ENCODE peak calls at places on chromosomes 11 and 22, in six cellular contexts. J is IMR-90, E is lower lobe of right lung, T is psoas muscle, D is thoracic aorta, C is body of pancreas. W is an unnamed sample.
A peak's percentile ranks its signal among the peaks of the same experiment; 100 is the strongest.

GRCh38 chr22:36999463-36999862 is 19.8 kb downstream of the TST start:
- DNase-seq in J (no peak), E (no peak), T (no peak), D (no peak), C (no peak), W (no peak)

GRCh38 chr11:110059706-110060430 is 33.3 kb upstream of the ZC3H12C start:
- DNase-seq in J (peak; percentile 58), E (no peak), T (no peak), D (no peak), C (no peak), W (no peak)

GRCh38 chr22:47032956-47033647 is 270.7 kb downstream of the TBC1D22A start:
- DNase-seq in J (no peak), E (peak; percentile 53), T (no peak), D (no peak), C (peak; percentile 37), W (no peak)

GRCh38 chr11:2297623-2298030 is 4.1 kb downstream of the C11orf21 start:
- DNase-seq in J (no peak), E (no peak), T (no peak), D (no peak), C (no peak), W (no peak)

GRCh38 chr11:66126808-66127555 is 56.9 kb downstream of the PACS1 start:
- DNase-seq in J (peak; percentile 79), E (peak; percentile 50), T (peak; percentile 36), D (peak; percentile 6), C (peak; percentile 55), W (peak; percentile 54)

GRCh38 chr11:19368726-19369364 is 128.1 kb upstream of the E2F8 start:
- DNase-seq in J (no peak), E (no peak), T (no peak), D (no peak), C (no peak), W (no peak)

GRCh38 chr11:35142481-35143207 is 3.7 kb downstream of the CD44 start:
- DNase-seq in J (peak; percentile 82), E (no peak), T (no peak), D (no peak), C (peak; percentile 38), W (peak; percentile 41)

GRCh38 chr11:3043315-3043871 is 13.8 kb downstream of the CARS1 start:
- DNase-seq in J (no peak), E (no peak), T (peak; percentile 92), D (peak; percentile 69), C (peak; percentile 61), W (peak; percentile 53)

GRCh38 chr11:69841859-69842698 is 22.9 kb upstream of the FGF3 start:
- DNase-seq in J (peak; percentile 13), E (peak; percentile 16), T (no peak), D (no peak), C (no peak), W (peak; percentile 17)

GRCh38 chr22:35155403-35156025 is 89.6 kb downstream of the ISX start:
- DNase-seq in J (no peak), E (no peak), T (no peak), D (no peak), C (no peak), W (no peak)

GRCh38 chr22:49352361-49353169 is 475.1 kb downstream of the BRD1 start:
- DNase-seq in J (no peak), E (peak; percentile 30), T (no peak), D (no peak), C (no peak), W (no peak)

GRCh38 chr22:17451251-17451765 is 82.0 kb downstream of the CECR2 start:
- DNase-seq in J (no peak), E (no peak), T (no peak), D (no peak), C (no peak), W (no peak)

GRCh38 chr11:1632053-1632714 is 2.6 kb downstream of the KRTAP5-5 start:
- DNase-seq in J (no peak), E (no peak), T (no peak), D (no peak), C (peak; percentile 84), W (no peak)

GRCh38 chr11:68168694-68169093 is 44.4 kb downstream of the KMT5B start:
- DNase-seq in J (no peak), E (no peak), T (no peak), D (no peak), C (no peak), W (no peak)
- TF ChIP-seq CTCF in J (no peak), E (no peak), T (no peak), D (no peak), C (no peak), W (no peak)

GRCh38 chr11:67356867-67357561 is 3.7 kb upstream of the POLD4 start:
- DNase-seq in J (peak; percentile 80), E (peak; percentile 83), T (no peak), D (no peak), C (peak; percentile 74), W (peak; percentile 83)

GRCh38 chr11:67355794-67356550 is 2.6 kb upstream of the POLD4 start:
- DNase-seq in J (no peak), E (no peak), T (no peak), D (no peak), C (no peak), W (no peak)

GRCh38 chr11:67356551-67356866 is 3.2 kb upstream of the POLD4 start:
- DNase-seq in J (no peak), E (no peak), T (no peak), D (no peak), C (no peak), W (no peak)

GRCh38 chr11:67355023-67355793 is 1.9 kb upstream of the POLD4 start:
- DNase-seq in J (no peak), E (no peak), T (no peak), D (no peak), C (no peak), W (no peak)

GRCh38 chr11:67357831-67358555 is 4.6 kb upstream of the POLD4 start:
- DNase-seq in J (peak; percentile 71), E (no peak), T (no peak), D (no peak), C (no peak), W (no peak)
- H3K4me1 ChIP-seq in J (peaks cover 35% of the 10 kb centered on the region), E (peaks cover 46% of the 10 kb centered on the region), T (peaks cover 36% of the 10 kb centered on the region), D (peaks cover 34% of the 10 kb centered on the region), C (peaks cover 41% of the 10 kb centered on the region), W (peaks cover 6% of the 10 kb centered on the region)

GRCh38 chr22:42664976-42665831 is 16.0 kb upstream of the CYB5R3 start:
- DNase-seq in J (no peak), E (no peak), T (no peak), D (no peak), C (no peak), W (no peak)

GRCh38 chr22:42656578-42656977 is 7.4 kb upstream of the CYB5R3 start:
- DNase-seq in J (no peak), E (no peak), T (no peak), D (no peak), C (no peak), W (no peak)

DNA sequence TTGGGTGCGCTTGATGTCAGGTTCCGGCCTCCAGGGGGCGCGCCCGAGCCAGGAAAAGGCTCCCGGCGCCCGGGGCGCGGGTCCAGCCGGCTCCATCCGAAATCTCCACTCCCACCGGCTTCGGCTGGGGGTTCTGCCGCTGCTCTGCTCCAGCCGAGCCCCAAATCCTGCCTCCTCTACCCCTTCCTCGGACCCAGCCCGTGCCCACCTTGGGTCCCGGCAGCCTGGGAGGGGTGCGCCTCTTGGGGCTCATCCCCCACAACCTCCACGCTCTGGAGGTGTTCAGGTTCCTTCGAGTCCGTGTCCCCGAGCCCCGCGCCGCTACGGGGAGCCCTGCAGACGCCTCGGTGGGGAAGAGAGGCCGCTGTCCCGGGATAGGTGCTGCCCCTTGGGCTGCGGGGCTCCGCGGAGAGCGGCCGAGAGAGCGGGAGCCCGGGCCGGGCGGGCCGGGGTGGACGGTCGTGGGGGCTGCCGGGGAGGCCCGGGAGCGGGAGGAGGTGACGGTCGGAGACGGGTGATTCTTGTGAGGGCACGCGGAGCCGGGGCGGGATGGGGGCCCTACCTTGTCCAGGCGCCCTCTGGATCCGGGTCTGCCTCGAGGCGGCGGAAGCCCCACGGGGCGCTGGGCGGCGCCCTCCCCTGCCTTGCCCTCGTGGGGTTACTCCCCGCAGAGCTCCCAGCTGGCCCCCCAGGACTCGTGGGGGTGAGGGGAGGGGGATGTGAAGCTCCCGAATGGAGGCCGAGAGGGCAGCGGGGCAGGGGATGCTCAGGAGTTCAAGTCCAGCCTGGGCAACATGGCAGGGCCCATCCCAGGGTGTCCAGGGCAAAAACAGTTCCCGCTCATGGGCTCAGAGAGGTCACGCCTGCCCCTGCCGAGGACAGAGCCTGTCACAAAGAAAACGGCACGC is 13.2 kb upstream of the CYB5R3 start:
- DNase-seq in J (peak; percentile 53), E (peak; percentile 86), T (peak; percentile 89), D (no peak), C (peak; percentile 86), W (peak; percentile 76)
- H3K27ac ChIP-seq in J (peak overlapping the region; percentile 26), E (peak overlapping the region; percentile 12), T (peak overlapping the region; percentile 46), D (no peak overlapping the region), C (no peak overlapping the region), W (no peak overlapping the region)

DNA sequence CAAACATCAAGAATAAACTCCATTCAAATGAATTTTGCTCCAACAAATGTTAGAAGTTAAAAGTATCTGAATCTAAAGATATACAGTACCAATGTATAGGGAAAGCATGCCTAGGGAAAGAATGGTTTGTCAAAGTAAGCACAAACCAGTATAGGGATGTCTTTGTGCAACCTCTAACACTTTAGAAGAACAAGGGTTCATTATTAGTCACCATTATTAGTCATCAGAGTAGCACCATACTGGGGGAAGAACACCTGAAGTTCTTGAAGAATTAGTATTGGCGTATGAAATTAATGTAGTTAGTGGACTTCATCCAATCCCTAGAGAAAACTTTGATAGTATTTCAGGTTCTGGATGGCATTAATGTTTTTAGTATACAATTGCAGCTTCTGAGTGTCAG is 943.7 kb downstream of the METTL15 start:
- DNase-seq in J (peak; percentile 33), E (no peak), T (no peak), D (no peak), C (no peak), W (no peak)
- TF ChIP-seq CTCF in J (no peak), E (no peak), T (no peak), D (no peak), C (no peak), W (no peak)